ENCODE peak calls at places on chromosomes 13 and 19, in four cellular contexts. D is mammary epithelial cell, L is mesothelial cell of epicardium, M is nephron progenitor cell. Y is an unnamed sample.
A peak's percentile ranks its signal among the peaks of the same experiment; 100 is the strongest.

GRCh38 chr13:113802090-113802531 is 43.1 kb downstream of the TMEM255B start:
- DNase-seq in D (peak; percentile 52), L (no peak), M (peak; percentile 75), Y (no peak)

GRCh38 chr13:52061587-52061986 is 37.1 kb downstream of the UTP14C start:
- DNase-seq in D (no peak), L (no peak), M (no peak), Y (no peak)

GRCh38 chr19:8204961-8205360 is 4.2 kb upstream of the CERS4 start:
- DNase-seq in D (no peak), L (no peak), M (no peak), Y (no peak)

GRCh38 chr19:45016388-45017314 is 15.4 kb downstream of the RELB start:
- DNase-seq in D (peak; percentile 67), L (no peak), M (peak; percentile 77), Y (peak; percentile 68)

GRCh38 chr13:103941506-103942148 is 875.4 kb upstream of the SLC10A2 start:
- DNase-seq in D (no peak), L (no peak), M (no peak), Y (no peak)

GRCh38 chr13:44574466-44574855 is 1.7 kb downstream of the TSC22D1 start:
- DNase-seq in D (no peak), L (no peak), M (no peak), Y (no peak)

GRCh38 chr19:17294051-17294891 is 9.0 kb downstream of the ABHD8 start:
- DNase-seq in D (no peak), L (no peak), M (peak; percentile 63), Y (no peak)

GRCh38 chr19:7500811-7501450 is 12.1 kb upstream of the PEX11G start:
- DNase-seq in D (peak; percentile 72), L (peak; percentile 64), M (peak; percentile 83), Y (peak; percentile 80)

GRCh38 chr19:17881701-17882100 is 10.0 kb downstream of the SLC5A5 start:
- DNase-seq in D (no peak), L (no peak), M (no peak), Y (no peak)

GRCh38 chr19:13132471-13133166 is 14.6 kb downstream of the NACC1 start:
- DNase-seq in D (peak; percentile 79), L (no peak), M (no peak), Y (no peak)

GRCh38 chr13:99028890-99029289 is 51.0 kb upstream of the DOCK9 start:
- DNase-seq in D (no peak), L (no peak), M (no peak), Y (no peak)
- TF ChIP-seq CTCF in D (peak; percentile 24), L (no peak), M (no peak), Y (peak; percentile 12)

DNA sequence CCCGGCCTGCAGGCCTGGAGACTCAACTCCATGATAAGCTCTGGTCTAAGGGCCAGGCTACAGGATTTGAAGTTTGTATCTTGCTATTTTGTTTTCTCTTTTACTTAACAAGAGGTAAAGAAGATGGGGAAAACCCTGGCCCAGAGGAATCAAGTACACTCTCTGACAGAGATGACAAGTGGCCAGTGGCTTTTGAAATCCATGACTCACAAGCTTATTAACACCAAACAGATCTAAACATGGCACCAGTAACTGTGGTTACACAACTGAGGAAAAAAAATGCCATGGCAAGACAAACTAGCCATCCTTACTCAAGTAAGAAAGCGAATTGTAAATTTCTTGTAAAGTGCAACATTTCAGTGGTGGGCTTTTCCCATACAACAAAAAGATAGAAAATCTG is 72.6 kb upstream of the SERTM1 start:
- DNase-seq in D (peak; percentile 11), L (no peak), M (no peak), Y (no peak)
- TF ChIP-seq CTCF in D (no peak), L (no peak), M (no peak), Y (no peak)

GRCh38 chr19:38718747-38719543 is 25.3 kb downstream of the CAPN12 start:
- DNase-seq in D (peak; percentile 68), L (no peak), M (no peak), Y (no peak)
- TF ChIP-seq CTCF in D (peak; percentile 27), L (no peak), M (peak; percentile 9), Y (no peak)

GRCh38 chr19:9914001-9914314 is 22.4 kb downstream of the OLFM2 start:
- DNase-seq in D (no peak), L (no peak), M (no peak), Y (peak; percentile 70)

GRCh38 chr19:9914315-9915207 is 21.8 kb downstream of the OLFM2 start:
- DNase-seq in D (peak; percentile 77), L (peak; percentile 60), M (peak; percentile 86), Y (peak; percentile 87)

GRCh38 chr19:9911524-9911923 is 24.8 kb downstream of the OLFM2 start:
- DNase-seq in D (no peak), L (no peak), M (no peak), Y (no peak)

GRCh38 chr19:9912551-9913236 is 23.6 kb downstream of the OLFM2 start:
- DNase-seq in D (no peak), L (no peak), M (no peak), Y (no peak)

GRCh38 chr19:9913237-9914000 is 22.9 kb downstream of the OLFM2 start:
- DNase-seq in D (no peak), L (peak; percentile 43), M (peak; percentile 66), Y (peak; percentile 75)
- TF ChIP-seq CTCF in D (no peak), L (no peak), M (no peak), Y (no peak)

DNA sequence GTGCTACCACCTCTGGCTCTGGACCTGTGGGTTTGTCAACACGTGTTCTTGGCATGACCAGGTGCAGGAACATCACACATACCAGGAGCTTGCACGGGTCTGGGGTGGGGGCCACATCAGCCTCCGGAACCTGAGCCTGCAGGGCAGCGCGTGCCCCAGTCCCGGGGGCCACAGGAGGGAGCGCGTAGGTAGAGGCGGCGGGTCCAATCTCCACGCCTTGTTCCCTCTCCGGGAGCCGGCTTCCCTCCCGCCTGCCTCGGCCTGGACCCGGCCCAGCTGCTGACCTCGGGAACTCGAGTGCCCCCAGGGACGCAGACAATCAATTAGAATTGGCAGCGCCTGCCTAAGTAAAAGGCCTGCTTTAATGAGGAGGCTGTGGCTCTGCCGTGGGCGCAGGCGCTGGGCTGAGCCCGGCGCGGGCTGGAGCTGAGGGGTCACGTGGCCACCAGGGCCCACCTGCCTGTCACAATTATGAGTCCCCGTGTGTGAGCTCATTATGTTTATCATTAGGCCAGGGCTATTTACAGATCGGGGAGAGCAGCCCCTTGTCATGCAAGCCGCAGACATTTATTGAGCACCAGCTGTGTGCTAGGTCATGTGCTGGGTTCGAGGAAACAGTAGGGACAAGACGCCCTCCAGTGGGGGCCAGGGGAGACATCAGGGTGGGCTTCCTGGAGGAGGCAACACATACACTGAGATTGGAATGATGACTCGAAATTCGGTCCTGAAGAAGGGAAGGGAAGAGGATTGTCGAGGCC is 32.2 kb upstream of the TNFAIP8L1 start:
- DNase-seq in D (no peak), L (no peak), M (peak; percentile 88), Y (peak; percentile 80)
- TF ChIP-seq CTCF in D (no peak), L (no peak), M (no peak), Y (no peak)

DNA sequence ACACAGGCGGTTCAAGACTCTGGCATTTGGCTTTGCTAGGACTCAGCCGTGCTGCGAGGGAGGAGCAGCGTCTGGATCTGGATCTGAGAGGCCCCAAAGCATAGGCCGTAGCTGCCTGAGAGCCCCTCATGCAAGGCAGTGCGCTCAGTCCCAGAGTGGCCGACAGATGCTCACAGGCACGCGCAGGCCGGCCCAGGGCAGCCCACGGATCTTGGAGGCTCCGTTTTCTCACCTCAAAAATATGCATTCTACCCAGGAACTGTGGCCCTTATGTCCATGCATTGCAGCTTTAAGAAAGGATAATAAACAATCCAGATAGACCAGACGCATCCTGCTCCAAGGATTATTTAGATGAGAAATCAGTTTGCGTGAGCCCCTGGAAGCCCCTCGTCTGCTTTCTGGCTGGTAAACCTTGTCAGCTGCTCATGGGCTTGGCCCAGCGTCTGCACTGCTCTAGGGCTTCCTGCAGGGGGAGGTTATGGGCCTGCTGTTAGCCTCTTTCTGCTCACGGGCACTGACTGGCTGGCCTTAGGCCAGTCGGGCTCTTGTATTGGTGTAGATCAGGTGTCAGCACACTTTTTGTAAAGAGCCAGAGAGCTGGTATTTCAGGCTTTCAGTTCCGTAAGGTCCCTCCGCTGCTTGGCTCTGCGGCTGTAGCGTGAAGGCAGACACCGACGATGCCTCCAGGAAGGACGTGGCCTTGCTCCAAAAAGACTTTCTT is 24.2 kb downstream of the TEX29 start:
- DNase-seq in D (no peak), L (no peak), M (peak; percentile 65), Y (no peak)
- TF ChIP-seq CTCF in D (no peak), L (peak; percentile 19), M (peak; percentile 64), Y (peak; percentile 32)

GRCh38 chr13:40749327-40749726 is 21.7 kb downstream of the MRPS31 start:
- DNase-seq in D (no peak), L (no peak), M (no peak), Y (no peak)
- TF ChIP-seq CTCF in D (no peak), L (peak; percentile 36), M (no peak), Y (no peak)

DNA sequence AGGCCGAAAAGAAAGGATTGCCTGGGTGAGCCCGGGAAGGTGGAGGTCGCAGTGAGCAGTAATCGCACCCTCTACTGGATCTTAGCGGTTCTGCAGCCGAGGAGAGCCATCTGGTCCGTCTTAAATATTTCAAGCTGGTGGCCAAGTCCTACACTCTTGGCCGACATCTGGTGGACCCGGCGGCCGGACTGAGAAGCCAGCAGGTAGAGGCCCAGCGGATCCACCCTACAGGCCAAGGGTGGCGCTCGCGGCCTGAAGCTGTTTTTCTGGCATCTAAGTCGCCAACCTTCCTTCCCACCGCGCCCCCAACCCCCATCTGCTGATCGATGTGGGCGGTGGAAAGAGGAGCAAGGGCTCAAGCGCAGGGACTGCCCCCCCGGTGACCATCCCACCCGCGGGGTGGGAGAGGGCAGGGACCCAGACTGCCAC is 46.5 kb upstream of the ZNF730 start:
- DNase-seq in D (peak; percentile 11), L (no peak), M (no peak), Y (no peak)
- TF ChIP-seq CTCF in D (no peak), L (no peak), M (no peak), Y (no peak)

DNA sequence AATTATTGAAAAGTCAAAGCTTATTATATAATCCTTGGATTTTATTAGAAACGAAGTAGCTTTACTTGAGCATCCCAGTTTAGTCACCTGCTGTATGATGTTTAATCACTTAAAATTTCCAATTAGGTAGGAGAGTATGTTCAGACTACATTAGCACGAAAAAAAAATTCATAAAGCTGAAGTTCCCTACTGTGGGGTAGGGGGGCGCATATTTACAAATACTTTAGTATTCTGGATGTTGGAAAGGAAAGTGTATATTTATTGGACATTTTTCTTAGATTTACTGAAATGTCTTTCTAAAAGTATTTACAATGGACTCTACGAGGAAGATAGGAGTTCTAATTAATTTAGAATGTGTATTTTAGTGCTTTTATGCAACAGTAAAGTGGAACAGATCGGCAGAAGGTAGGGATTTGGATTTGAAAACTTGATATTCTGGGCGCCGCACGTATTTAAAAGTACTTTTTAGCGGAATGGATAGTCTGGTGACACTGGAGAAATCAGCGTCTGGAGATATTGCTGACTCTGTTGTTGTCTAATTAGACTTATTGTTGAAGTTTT is 1.9 kb downstream of the CDK8 start:
- DNase-seq in D (no peak), L (no peak), M (no peak), Y (no peak)
- TF ChIP-seq CTCF in D (peak; percentile 20), L (no peak), M (peak; percentile 24), Y (peak; percentile 39)